ENCODE peak calls at places on chromosomes 3 and 15, in six cellular contexts. F, K, O, V, T and D are unnamed samples. For H3K9me3, the result is how much of the 10 kb centered on the place peaks cover.

GRCh38 chr3:14837864-14838263 is 19.1 kb downstream of the FGD5 start:
- DNase-seq in T (no peak), V (peak), F (peak), O (peak), K (no peak), D (no peak)

GRCh38 chr3:55285156-55285555 is 201.9 kb downstream of the WNT5A start:
- DNase-seq in V (no peak), O (no peak), K (no peak), T (no peak), F (no peak), D (no peak)

GRCh38 chr3:176916777-176917176 is 280.5 kb downstream of the TBL1XR1 start:
- DNase-seq in F (no peak), T (no peak), V (no peak), O (no peak), K (no peak), D (peak)

GRCh38 chr15:33915571-33916407 is 52.5 kb upstream of the CHRM5 start:
- DNase-seq in T (no peak), K (peak), F (no peak), V (no peak), O (no peak), D (no peak)

GRCh38 chr15:47987908-47988532 is 132.8 kb upstream of the SLC24A5 start:
- DNase-seq in T (peak), K (no peak), F (peak), O (peak), V (no peak), D (peak)

GRCh38 chr3:87771338-87772059 is 287.3 kb downstream of the CGGBP1 start:
- DNase-seq in T (no peak), V (no peak), F (peak), O (no peak), K (no peak), D (peak)

GRCh38 chr3:14128724-14129123 is 3.9 kb downstream of the TMEM43 start:
- DNase-seq in V (no peak), F (no peak), O (no peak), T (no peak), K (no peak), D (no peak)

GRCh38 chr15:99424978-99425665 is 140.7 kb upstream of the MEF2A start:
- DNase-seq in K (no peak), F (peak), V (peak), T (no peak), O (peak), D (no peak)

DNA sequence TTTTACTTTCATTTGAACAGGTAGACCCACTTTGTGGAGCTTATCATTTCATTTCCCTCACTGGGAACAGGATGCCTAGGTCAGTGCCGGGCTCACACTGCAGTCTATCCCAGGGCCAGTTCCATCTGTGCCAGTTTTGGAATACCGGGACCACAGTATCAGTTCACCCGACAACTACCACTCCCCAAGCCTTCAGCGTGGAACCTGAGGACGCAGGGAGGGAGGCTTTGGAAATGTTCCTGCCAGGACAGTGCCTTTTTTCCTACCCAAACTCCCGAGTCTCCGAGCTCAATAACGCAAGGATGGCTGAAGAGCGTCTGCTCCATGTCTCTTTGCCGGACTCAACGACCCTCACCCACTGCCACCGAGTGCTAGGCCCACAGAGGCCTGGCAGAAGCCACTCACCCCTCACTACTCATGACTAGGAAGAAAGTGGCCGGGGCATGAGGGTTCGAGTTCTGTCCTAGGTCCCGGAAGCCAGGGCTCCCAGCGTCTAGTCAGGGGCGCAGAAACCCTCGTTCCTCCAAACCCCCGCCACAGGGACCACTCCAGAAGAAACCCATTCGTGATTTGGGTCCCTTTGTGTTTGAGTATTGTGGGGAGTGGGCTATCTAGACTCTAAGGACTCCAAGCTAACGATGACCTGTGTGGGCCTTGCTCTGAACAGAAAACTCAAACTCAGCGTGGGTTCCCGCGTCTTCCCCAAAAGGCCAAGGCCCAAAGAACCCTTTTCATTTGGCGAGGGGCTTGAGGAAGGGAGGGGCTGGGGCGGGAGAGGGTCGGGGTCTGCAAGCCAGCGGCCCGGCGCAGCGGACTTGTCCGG is 11.4 kb downstream of the ZIC1 start:
- DNase-seq in O (no peak), T (no peak), V (no peak), F (no peak), K (no peak), D (no peak)
- H3K9me3 ChIP-seq in O (under half), T (under half), V (under half), F (under half), K (under half), D (under half)

DNA sequence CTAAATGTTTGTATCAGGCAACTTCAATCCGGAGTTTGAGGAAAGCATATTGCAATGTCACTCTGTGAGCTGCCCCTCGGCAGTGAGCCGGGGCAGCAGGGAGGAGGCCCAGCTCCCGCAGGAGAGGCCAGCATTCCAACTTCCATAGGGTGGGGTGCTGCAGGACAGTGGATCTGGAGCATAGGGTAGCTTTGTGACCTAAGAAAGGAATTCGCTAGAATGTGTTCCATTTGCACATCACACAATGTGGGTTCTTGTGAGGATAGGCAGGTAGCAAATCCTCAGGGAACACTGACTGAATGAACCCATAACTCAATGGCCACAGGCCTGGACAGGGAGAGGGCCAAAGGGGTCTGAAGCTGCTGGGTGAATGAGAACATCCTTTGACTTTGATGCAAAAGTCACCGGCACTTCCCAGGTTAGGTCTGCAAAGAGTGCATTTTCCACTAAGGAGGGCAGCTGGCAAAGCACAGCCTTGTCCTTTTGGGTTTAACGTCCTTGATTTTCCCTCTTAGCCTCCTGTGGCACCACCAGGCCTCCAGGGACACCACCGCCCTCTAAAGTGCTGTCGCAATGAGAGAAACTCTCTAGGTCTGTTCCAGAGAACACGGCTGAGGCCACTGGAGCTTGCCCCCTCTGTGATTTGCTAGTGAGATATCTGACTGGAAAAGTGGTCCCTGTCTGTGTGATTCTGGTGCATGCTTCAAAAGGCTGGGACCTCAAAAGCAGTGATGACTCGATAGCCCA is 36.2 kb downstream of the GABRB3 start:
- DNase-seq in K (no peak), O (no peak), T (no peak), V (no peak), F (no peak), D (no peak)
- H3K9me3 ChIP-seq in K (under half), O (under half), T (under half), V (under half), F (under half), D (under half)

GRCh38 chr15:93271871-93272270 is 182.9 kb upstream of the RGMA start:
- DNase-seq in V (no peak), F (no peak), O (no peak), K (no peak), T (no peak), D (no peak)

GRCh38 chr15:93270937-93271472 is 182.0 kb upstream of the RGMA start:
- DNase-seq in O (no peak), K (no peak), T (no peak), V (no peak), F (no peak), D (no peak)

GRCh38 chr15:93278006-93278405 is 189.0 kb upstream of the RGMA start:
- DNase-seq in T (no peak), K (no peak), F (no peak), O (no peak), V (no peak), D (no peak)

GRCh38 chr15:93274276-93274675 is 185.3 kb upstream of the RGMA start:
- DNase-seq in O (no peak), V (no peak), K (no peak), F (no peak), T (no peak), D (no peak)
- H3K9me3 ChIP-seq in O (under half), V (under half), K (under half), F (under half), T (under half), D (under half)

GRCh38 chr15:25051399-25052154 is 96.8 kb downstream of the SNRPN start:
- DNase-seq in F (no peak), K (no peak), O (no peak), V (no peak), T (no peak), D (no peak)
- H3K9me3 ChIP-seq in F (under half), K (half or more), O (under half), V (half or more), T (half or more), D (half or more)

GRCh38 chr15:95076381-95076780 is 845.0 kb downstream of the MCTP2 start:
- DNase-seq in T (no peak), O (no peak), V (no peak), K (no peak), F (no peak), D (no peak)
- H3K9me3 ChIP-seq in T (under half), O (under half), V (under half), K (under half), F (under half), D (under half)

GRCh38 chr15:25092661-25093060 is 137.9 kb downstream of the SNRPN start:
- DNase-seq in O (no peak), T (no peak), F (no peak), V (no peak), K (no peak), D (no peak)

GRCh38 chr15:25093455-25094029 is 138.8 kb downstream of the SNRPN start:
- DNase-seq in F (no peak), V (no peak), K (no peak), T (no peak), O (no peak), D (no peak)

GRCh38 chr15:25094519-25094918 is 139.7 kb downstream of the SNRPN start:
- DNase-seq in V (no peak), O (no peak), F (no peak), T (no peak), K (no peak), D (no peak)

GRCh38 chr15:25094066-25094465 is 139.3 kb downstream of the SNRPN start:
- DNase-seq in K (no peak), O (no peak), T (no peak), V (no peak), F (no peak), D (no peak)

GRCh38 chr15:25095179-25095578 is 140.4 kb downstream of the SNRPN start:
- DNase-seq in F (no peak), O (no peak), T (no peak), K (no peak), V (no peak), D (no peak)
- H3K9me3 ChIP-seq in F (under half), O (under half), T (under half), K (under half), V (under half), D (under half)

GRCh38 chr15:25055356-25056068 is 100.7 kb downstream of the SNRPN start:
- DNase-seq in F (no peak), T (no peak), O (no peak), K (no peak), V (no peak), D (peak)

GRCh38 chr15:25052191-25052999 is 97.6 kb downstream of the SNRPN start:
- DNase-seq in V (no peak), K (no peak), T (no peak), F (no peak), O (no peak), D (no peak)

GRCh38 chr15:25054329-25054728 is 99.5 kb downstream of the SNRPN start:
- DNase-seq in T (no peak), F (no peak), O (no peak), K (no peak), V (no peak), D (no peak)

GRCh38 chr15:25054943-25055342 is 100.2 kb downstream of the SNRPN start:
- DNase-seq in K (no peak), F (no peak), V (no peak), O (no peak), T (no peak), D (no peak)

GRCh38 chr15:25053000-25053815 is 98.4 kb downstream of the SNRPN start:
- DNase-seq in T (no peak), K (no peak), O (no peak), F (no peak), V (no peak), D (no peak)
- H3K9me3 ChIP-seq in T (half or more), K (half or more), O (under half), F (half or more), V (half or more), D (under half)